ENCODE peak calls at places on chromosomes 1 and 21, in seven cellular contexts. B is fibroblast of the aortic adventitia, I is fibroblast of mammary gland, G is activated B cell treated with CpG ODN at 0.5 μM for 24 hours, N is thoracic aorta, V is foreskin fibroblast, A is heart right ventricle. J is an unnamed sample.
A peak's percentile ranks its signal among the peaks of the same experiment; 100 is the strongest.

GRCh38 chr1:6897138-6897537 is 111.9 kb downstream of the CAMTA1 start:
- DNase-seq in B (no peak), I (no peak), G (no peak), N (no peak), V (no peak), A (no peak), J (no peak)

GRCh38 chr1:176785810-176786209 is 322.8 kb downstream of the PAPPA2 start:
- DNase-seq in B (peak; percentile 21), I (no peak), G (no peak), N (no peak), V (no peak), A (no peak), J (no peak)

GRCh38 chr1:94591791-94592565 is 50.4 kb upstream of the F3 start:
- DNase-seq in B (no peak), I (no peak), G (no peak), N (no peak), V (no peak), A (no peak), J (no peak)

GRCh38 chr1:154621875-154622274 is 13.9 kb upstream of the ADAR start:
- DNase-seq in B (no peak), I (no peak), G (no peak), N (no peak), V (no peak), A (no peak), J (no peak)

GRCh38 chr21:38920631-38921398 is 115.1 kb downstream of the ETS2 start:
- DNase-seq in B (peak; percentile 87), I (peak; percentile 81), G (no peak), N (no peak), V (peak; percentile 62), A (no peak), J (peak; percentile 49)

GRCh38 chr21:42536601-42537000 is 22.9 kb downstream of the SLC37A1 start:
- DNase-seq in B (no peak), I (no peak), G (no peak), N (no peak), V (no peak), A (no peak), J (no peak)

GRCh38 chr1:232868793-232869491 is 63.7 kb downstream of the MAP10 start:
- DNase-seq in B (peak; percentile 78), I (peak; percentile 90), G (no peak), N (no peak), V (peak; percentile 85), A (no peak), J (peak; percentile 100)

GRCh38 chr21:44533891-44534627 is 5.9 kb downstream of the KRTAP10-1 start:
- DNase-seq in B (no peak), I (no peak), G (peak; percentile 3), N (no peak), V (no peak), A (no peak), J (no peak)

GRCh38 chr1:59409525-59409924 is 112.6 kb downstream of the FGGY start:
- DNase-seq in B (no peak), I (no peak), G (no peak), N (no peak), V (peak; percentile 35), A (no peak), J (no peak)

GRCh38 chr1:26768755-26769154 is 19.0 kb upstream of the PIGV start:
- DNase-seq in B (peak; percentile 67), I (peak; percentile 73), G (no peak), N (no peak), V (peak; percentile 83), A (no peak), J (peak; percentile 58)

GRCh38 chr1:66930823-66931174 is 6.0 kb downstream of the MIER1 start:
- DNase-seq in B (no peak), I (no peak), G (no peak), N (no peak), V (no peak), A (no peak), J (no peak)

GRCh38 chr21:46187814-46188213 is 3.6 kb upstream of the SPATC1L start:
- DNase-seq in B (no peak), I (no peak), G (no peak), N (no peak), V (no peak), A (no peak), J (no peak)

GRCh38 chr1:15770313-15770962 is 11.8 kb downstream of the FBLIM1 start:
- DNase-seq in B (no peak), I (no peak), G (no peak), N (no peak), V (no peak), A (no peak), J (no peak)

GRCh38 chr1:236868625-236869467 is 73.8 kb downstream of the MTR start:
- DNase-seq in B (peak; percentile 71), I (peak; percentile 71), G (no peak), N (no peak), V (peak; percentile 87), A (no peak), J (peak; percentile 76)

GRCh38 chr21:29892379-29892778 is 47.4 kb downstream of the GRIK1 start:
- DNase-seq in B (no peak), I (no peak), G (no peak), N (no peak), V (no peak), A (no peak), J (no peak)

GRCh38 chr1:180566048-180566447 is 7.3 kb downstream of the OVAAL start:
- DNase-seq in B (no peak), I (no peak), G (no peak), N (no peak), V (no peak), A (no peak), J (no peak)

GRCh38 chr1:111476761-111477309 is 3.1 kb downstream of the C1orf162 start:
- DNase-seq in B (no peak), I (no peak), G (no peak), N (no peak), V (no peak), A (no peak), J (no peak)

GRCh38 chr1:202221911-202222909 is 28.6 kb downstream of the LGR6 start:
- DNase-seq in B (no peak), I (no peak), G (no peak), N (no peak), V (no peak), A (no peak), J (peak; percentile 90)

DNA sequence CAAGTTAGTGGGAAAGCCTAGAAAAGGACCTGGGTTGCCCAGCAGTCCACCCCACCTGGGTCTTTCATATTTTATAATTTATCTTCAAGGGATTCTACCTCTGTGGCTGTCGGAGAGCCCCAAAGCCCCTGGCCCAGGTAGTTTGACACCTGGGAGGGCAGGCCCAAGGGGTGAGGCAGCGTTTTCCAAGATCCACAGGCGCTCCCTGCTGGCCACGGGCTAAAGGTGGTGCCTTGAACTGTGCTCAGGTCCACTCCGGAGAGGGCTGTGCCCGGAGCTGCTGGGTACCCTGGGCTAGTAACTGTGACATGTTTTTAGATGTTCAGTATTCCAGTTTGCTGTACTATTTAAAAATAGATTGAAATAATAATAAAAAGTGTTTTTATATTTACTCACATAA is 37.2 kb upstream of the CRNN start:
- DNase-seq in B (no peak), I (no peak), G (no peak), N (no peak), V (no peak), A (no peak), J (peak; percentile 38)
- TF ChIP-seq CTCF in B (no peak), I (peak; percentile 5), G (no peak), N (no peak), V (no peak), A (no peak), J (no peak)

GRCh38 chr1:228474507-228474906 is 12.7 kb upstream of the RNF187 start:
- DNase-seq in B (no peak), I (no peak), G (no peak), N (no peak), V (no peak), A (no peak), J (no peak)

GRCh38 chr1:228469413-228470162 is 17.6 kb upstream of the RNF187 start:
- DNase-seq in B (no peak), I (no peak), G (no peak), N (no peak), V (no peak), A (no peak), J (no peak)

GRCh38 chr1:228472655-228473054 is 14.5 kb upstream of the RNF187 start:
- DNase-seq in B (no peak), I (peak; percentile 38), G (no peak), N (no peak), V (peak; percentile 44), A (no peak), J (no peak)

GRCh38 chr1:228471154-228471761 is 15.9 kb upstream of the RNF187 start:
- DNase-seq in B (no peak), I (no peak), G (no peak), N (no peak), V (no peak), A (no peak), J (no peak)

GRCh38 chr1:228471762-228472398 is 15.3 kb upstream of the RNF187 start:
- DNase-seq in B (peak; percentile 65), I (peak; percentile 66), G (no peak), N (no peak), V (peak; percentile 38), A (no peak), J (peak; percentile 81)
- TF ChIP-seq CTCF in B (peak; percentile 62), I (peak; percentile 66), G (no peak), N (no peak), V (peak; percentile 36), A (no peak), J (peak; percentile 70)

DNA sequence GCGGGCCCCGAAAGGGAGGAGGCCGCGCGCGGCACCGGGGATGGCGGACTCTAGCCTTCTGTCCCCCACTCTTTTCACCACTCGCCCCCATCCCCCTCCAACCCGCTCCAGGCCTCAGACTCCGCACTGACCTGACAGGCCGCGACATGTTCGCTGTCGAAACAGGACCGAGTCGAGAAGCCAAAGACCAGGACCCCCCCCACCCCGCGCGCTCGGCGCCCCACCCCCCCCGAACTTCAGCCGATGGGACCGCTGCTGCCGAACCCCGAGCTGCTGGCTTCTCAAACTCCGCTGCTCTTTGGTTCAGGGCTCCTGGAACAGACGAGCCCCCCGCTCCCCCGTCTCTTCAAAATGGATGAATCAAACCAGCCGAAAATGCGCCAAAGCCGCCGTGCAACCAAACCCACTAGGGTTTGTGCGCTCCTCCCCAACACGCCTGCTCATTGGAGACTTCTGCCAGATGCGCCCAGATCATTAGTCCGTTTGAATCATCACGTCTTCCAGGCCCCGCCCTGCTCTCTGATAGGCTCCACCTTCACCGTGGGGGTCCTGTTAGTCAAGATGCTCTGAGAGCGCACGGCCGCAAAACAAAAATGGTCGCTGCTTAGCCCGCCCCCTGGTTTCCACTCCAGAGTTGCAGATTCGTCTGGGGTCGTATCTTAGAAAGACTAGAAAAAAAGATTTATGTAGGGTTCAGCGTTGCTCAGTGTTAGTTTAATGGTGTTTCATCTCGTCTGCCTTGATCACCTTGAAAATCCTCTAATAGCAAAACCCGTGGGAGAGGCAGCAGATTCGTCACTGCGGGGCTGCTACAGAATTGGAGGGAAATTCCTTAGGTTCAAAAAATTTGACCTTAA is at the start of gene NUCKS1:
- DNase-seq in B (peak; percentile 100), I (peak; percentile 99), G (peak; percentile 86), N (peak; percentile 96), V (peak; percentile 99), A (peak; percentile 96), J (peak; percentile 100)
- TF ChIP-seq CTCF in B (peak; percentile 29), I (peak; percentile 8), G (no peak), N (no peak), V (peak; percentile 6), A (peak; percentile 10), J (no peak)

DNA sequence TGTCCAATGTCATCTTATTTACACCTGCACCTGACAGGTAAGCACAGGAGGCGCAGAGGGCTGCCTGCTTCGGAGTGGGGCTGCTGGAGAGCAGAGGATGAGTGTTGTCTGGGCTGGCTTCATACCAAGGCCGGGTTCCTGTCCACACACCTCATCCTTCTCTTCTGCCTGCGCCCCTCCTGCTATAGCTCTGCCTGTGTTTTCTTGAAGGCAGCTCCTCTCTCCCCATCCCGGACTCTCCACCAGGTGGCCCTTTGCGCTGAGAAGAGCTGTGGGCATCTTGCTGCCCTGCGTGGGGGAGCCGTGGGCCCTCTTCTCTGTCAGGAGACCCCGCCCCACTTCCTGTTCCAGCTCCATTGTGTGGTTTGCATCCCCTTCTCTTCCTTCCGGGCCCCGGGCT is 35.0 kb downstream of the ARHGEF10L start:
- DNase-seq in B (no peak), I (no peak), G (no peak), N (no peak), V (no peak), A (no peak), J (no peak)
- TF ChIP-seq CTCF in B (peak; percentile 24), I (no peak), G (no peak), N (peak; percentile 36), V (peak; percentile 27), A (no peak), J (no peak)